ENCODE peak calls at places on chromosome 3, in nine cellular contexts. K is HepG2, Y is mesenchymal stem cell, M is H9, V is SK-N-SH, L is neuronal stem cell, B is astrocyte, J is OCI-LY7, E is mammary epithelial cell. F is an unnamed sample.

GRCh38 chr3:98977520-98977919 is 76.0 kb upstream of the DCBLD2 start:
- DNase-seq in K (peak; percentile 75), Y (peak; percentile 75), M (no peak), V (no peak), L (no peak), B (peak; percentile 99), J (no peak), E (peak; percentile 90), F (no peak)

GRCh38 chr3:72041531-72041930 is 256.6 kb upstream of the PROK2 start:
- DNase-seq in K (no peak), Y (no peak), M (no peak), V (no peak), L (no peak), B (no peak), J (no peak), E (no peak), F (no peak)

GRCh38 chr3:41600616-41601015 is 361.3 kb downstream of the ULK4 start:
- DNase-seq in K (no peak), Y (no peak), M (no peak), V (no peak), L (no peak), B (peak; percentile 1), J (no peak), E (no peak), F (no peak)

GRCh38 chr3:11510001-11510760 is 133.5 kb downstream of the VGLL4 start:
- DNase-seq in K (no peak), Y (no peak), M (no peak), V (peak; percentile 41), L (no peak), B (no peak), J (peak; percentile 82), E (no peak), F (no peak)

GRCh38 chr3:127632035-127632434 is 3.0 kb downstream of the PODXL2 start:
- DNase-seq in K (no peak), Y (no peak), M (no peak), V (no peak), L (no peak), B (no peak), J (no peak), E (no peak), F (no peak)

GRCh38 chr3:33146791-33147445 is 33.1 kb downstream of the CRTAP start:
- DNase-seq in K (no peak), Y (no peak), M (no peak), V (no peak), L (no peak), B (peak; percentile 63), J (no peak), E (no peak), F (no peak)

GRCh38 chr3:193827039-193827669 is 234.1 kb downstream of the OPA1 start:
- DNase-seq in K (no peak), Y (peak; percentile 26), M (no peak), V (peak; percentile 19), L (no peak), B (no peak), J (no peak), E (no peak), F (no peak)

GRCh38 chr3:14143826-14144225 is 19.0 kb downstream of the TMEM43 start:
- DNase-seq in K (peak; percentile 70), Y (peak; percentile 93), M (no peak), V (no peak), L (no peak), B (peak; percentile 94), J (no peak), E (peak; percentile 68), F (no peak)

GRCh38 chr3:187334904-187335303 is 33.3 kb upstream of the RTP4 start:
- DNase-seq in K (no peak), Y (no peak), M (no peak), V (no peak), L (no peak), B (no peak), J (no peak), E (no peak), F (no peak)

GRCh38 chr3:123143669-123144411 is 57.9 kb upstream of the SEC22A start:
- DNase-seq in K (peak; percentile 58), Y (no peak), M (peak; percentile 50), V (no peak), L (no peak), B (no peak), J (no peak), E (no peak), F (no peak)

GRCh38 chr3:194389269-194389668 is 9.8 kb downstream of the GP5 start:
- DNase-seq in K (no peak), Y (no peak), M (no peak), V (peak; percentile 10), L (no peak), B (no peak), J (no peak), E (no peak), F (peak; percentile 3)

GRCh38 chr3:111592941-111593340 is 2.2 kb downstream of the ZBED2 start:
- DNase-seq in K (no peak), Y (no peak), M (no peak), V (no peak), L (no peak), B (peak; percentile 32), J (no peak), E (no peak), F (no peak)
- H2AFZ ChIP-seq in K (no peak overlapping the region), Y (no peak overlapping the region), M (no peak overlapping the region), V (no peak overlapping the region), L (no peak overlapping the region), B (no peak overlapping the region), J (no peak overlapping the region), E (no peak overlapping the region), F (no peak overlapping the region)

GRCh38 chr3:160038862-160039562 is 50.4 kb downstream of the IL12A start:
- DNase-seq in K (no peak), Y (peak; percentile 17), M (peak; percentile 54), V (peak; percentile 76), L (peak; percentile 8), B (peak; percentile 19), J (no peak), E (no peak), F (no peak)
- H2AFZ ChIP-seq in K (no peak overlapping the region), Y (peak overlapping the region; percentile 11), M (no peak overlapping the region), V (peak overlapping the region; percentile 52), L (peak overlapping the region; percentile 79), B (peak overlapping the region; percentile 84), J (no peak overlapping the region), E (peak overlapping the region; percentile 71), F (no peak overlapping the region)

DNA sequence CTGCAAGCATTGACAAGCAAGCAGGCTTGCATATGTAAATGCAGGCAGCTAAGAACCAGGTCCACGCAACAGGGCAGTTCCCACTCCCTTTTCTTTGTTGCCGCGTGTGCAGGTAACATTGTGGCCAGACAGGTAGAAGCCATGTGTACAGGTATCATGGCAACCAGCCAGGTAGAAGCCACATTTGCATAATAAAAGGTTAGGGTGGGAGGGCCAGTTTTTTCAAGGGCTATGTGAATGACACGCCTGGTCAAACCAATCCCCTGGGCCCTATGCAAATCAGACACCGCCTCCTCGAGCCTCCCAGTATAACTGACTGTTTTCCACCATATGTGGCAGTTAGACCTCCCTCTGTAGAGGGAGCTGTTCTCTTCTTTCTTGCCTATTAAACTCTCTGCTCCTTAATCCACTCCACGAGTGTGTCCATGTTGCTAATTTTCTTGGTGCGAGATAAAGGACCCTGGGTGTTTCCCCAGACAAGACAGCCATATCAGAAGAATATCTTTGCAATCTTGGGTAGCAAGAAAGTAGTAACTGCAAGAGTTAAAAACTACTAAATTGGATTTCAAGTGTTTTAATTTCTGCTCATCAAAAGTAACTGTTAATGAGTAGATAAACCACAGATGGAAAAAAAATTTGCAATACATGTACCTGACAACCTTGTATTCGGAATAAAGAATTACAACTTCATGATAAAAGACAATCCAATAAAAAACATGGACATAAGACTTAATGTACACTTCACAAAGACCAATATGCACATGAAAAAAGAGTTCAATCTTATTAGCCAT is 21.8 kb downstream of the PCOLCE2 start:
- DNase-seq in K (no peak), Y (no peak), M (peak; percentile 97), V (no peak), L (no peak), B (no peak), J (no peak), E (peak; percentile 60), F (no peak)
- H2AFZ ChIP-seq in K (no peak overlapping the region), Y (no peak overlapping the region), M (no peak overlapping the region), V (peak overlapping the region; percentile 49), L (no peak overlapping the region), B (no peak overlapping the region), J (no peak overlapping the region), E (no peak overlapping the region), F (no peak overlapping the region)

GRCh38 chr3:88767746-88768145 is 339.7 kb upstream of the EPHA3 start:
- DNase-seq in K (no peak), Y (no peak), M (no peak), V (no peak), L (no peak), B (no peak), J (no peak), E (peak; percentile 28), F (no peak)
- H2AFZ ChIP-seq in K (no peak overlapping the region), Y (no peak overlapping the region), M (no peak overlapping the region), V (no peak overlapping the region), L (no peak overlapping the region), B (no peak overlapping the region), J (no peak overlapping the region), E (no peak overlapping the region), F (no peak overlapping the region)

GRCh38 chr3:125110016-125110875 is 54.4 kb upstream of the HEG1 start:
- DNase-seq in K (no peak), Y (peak; percentile 97), M (no peak), V (no peak), L (no peak), B (peak; percentile 99), J (no peak), E (peak; percentile 88), F (no peak)
- H2AFZ ChIP-seq in K (no peak overlapping the region), Y (no peak overlapping the region), M (no peak overlapping the region), V (no peak overlapping the region), L (no peak overlapping the region), B (peak overlapping the region; percentile 6), J (no peak overlapping the region), E (no peak overlapping the region), F (no peak overlapping the region)

GRCh38 chr3:157502916-157503620 is at the start of gene VEPH1:
- DNase-seq in K (no peak), Y (peak; percentile 10), M (peak; percentile 36), V (peak; percentile 10), L (peak; percentile 39), B (peak; percentile 88), J (no peak), E (no peak), F (no peak)
- H2AFZ ChIP-seq in K (no peak within 1 kb of the TSS), Y (no peak within 1 kb of the TSS), M (no peak within 1 kb of the TSS), V (no peak within 1 kb of the TSS), L (peak within 1 kb of the TSS; percentile 78), B (no peak within 1 kb of the TSS), J (no peak within 1 kb of the TSS), E (no peak within 1 kb of the TSS), F (no peak within 1 kb of the TSS)

F was measured in DND-41.